ENCODE peak calls at places on chromosome 14, in eight cellular contexts. F, D, X, S, T, V, J and K are unnamed samples.
A peak's percentile ranks its signal among the peaks of the same experiment; 100 is the strongest.

GRCh38 chr14:91047174-91047753 is 13.2 kb downstream of the RPS6KA5 start:
- DNase-seq in F (no peak), D (no peak), X (no peak), S (no peak), T (no peak), V (peak; percentile 49), J (no peak), K (no peak)

GRCh38 chr14:63713765-63714164 is 14.1 kb downstream of the SGPP1 start:
- DNase-seq in F (peak; percentile 51), D (no peak), X (no peak), S (no peak), T (no peak), V (no peak), J (no peak), K (no peak)

GRCh38 chr14:54226103-54226502 is 170.7 kb upstream of the CDKN3 start:
- DNase-seq in F (peak; percentile 20), D (no peak), X (no peak), S (no peak), T (no peak), V (no peak), J (no peak), K (no peak)

GRCh38 chr14:81176224-81176623 is 44.5 kb downstream of the GTF2A1 start:
- DNase-seq in F (no peak), D (no peak), X (no peak), S (peak; percentile 33), T (peak; percentile 76), V (no peak), J (no peak), K (no peak)

GRCh38 chr14:29166507-29166906 is 399.9 kb downstream of the FOXG1 start:
- DNase-seq in F (no peak), D (no peak), X (no peak), S (no peak), T (no peak), V (peak; percentile 27), J (no peak), K (no peak)

GRCh38 chr14:54108481-54109471 is 152.2 kb upstream of the BMP4 start:
- DNase-seq in F (peak; percentile 82), D (no peak), X (no peak), S (no peak), T (no peak), V (no peak), J (no peak), K (no peak)

GRCh38 chr14:74570696-74571095 is 41.3 kb downstream of the LTBP2 start:
- DNase-seq in F (no peak), D (no peak), X (no peak), S (no peak), T (no peak), V (no peak), J (no peak), K (no peak)

GRCh38 chr14:75201087-75201486 is 24.7 kb upstream of the TMED10 start:
- DNase-seq in F (no peak), D (no peak), X (no peak), S (no peak), T (no peak), V (no peak), J (no peak), K (no peak)

GRCh38 chr14:103395245-103395644 is 10.0 kb downstream of the MARK3 start:
- DNase-seq in F (peak; percentile 32), D (no peak), X (no peak), S (no peak), T (no peak), V (no peak), J (no peak), K (no peak)

GRCh38 chr14:26286806-26287205 is 311.0 kb downstream of the NOVA1 start:
- DNase-seq in F (peak; percentile 38), D (no peak), X (no peak), S (no peak), T (no peak), V (no peak), J (no peak), K (no peak)

GRCh38 chr14:52527052-52527451 is 25.3 kb downstream of the TXNDC16 start:
- DNase-seq in F (no peak), D (no peak), X (no peak), S (no peak), T (no peak), V (peak; percentile 28), J (no peak), K (no peak)

GRCh38 chr14:93532550-93532949 is 101.8 kb downstream of the UNC79 start:
- DNase-seq in F (no peak), D (no peak), X (no peak), S (no peak), T (no peak), V (no peak), J (no peak), K (no peak)

GRCh38 chr14:60590907-60591510 is 58.3 kb downstream of the SIX1 start:
- DNase-seq in F (peak; percentile 17), D (no peak), X (no peak), S (no peak), T (no peak), V (peak; percentile 62), J (no peak), K (no peak)

GRCh38 chr14:90675399-90675798 is 140.8 kb downstream of the TTC7B start:
- DNase-seq in F (peak; percentile 75), D (no peak), X (no peak), S (no peak), T (peak; percentile 67), V (no peak), J (no peak), K (no peak)

GRCh38 chr14:72679591-72680151 is 214.2 kb downstream of the DPF3 start:
- DNase-seq in F (peak; percentile 23), D (no peak), X (no peak), S (no peak), T (no peak), V (peak; percentile 26), J (no peak), K (no peak)

GRCh38 chr14:102770910-102771543 is 6.2 kb upstream of the TRAF3 start:
- DNase-seq in F (no peak), D (no peak), X (no peak), S (no peak), T (no peak), V (no peak), J (no peak), K (no peak)

GRCh38 chr14:46686652-46687051 is 35.1 kb upstream of the RPL10L start:
- DNase-seq in F (no peak), D (no peak), X (no peak), S (no peak), T (no peak), V (no peak), J (no peak), K (no peak)

GRCh38 chr14:95998656-95999055 is 40.5 kb upstream of the C14orf132 start:
- DNase-seq in F (peak; percentile 53), D (no peak), X (peak; percentile 14), S (no peak), T (no peak), V (peak; percentile 45), J (no peak), K (no peak)

GRCh38 chr14:22505751-22506710 is 83.0 kb downstream of the DAD1 start:
- DNase-seq in F (no peak), D (no peak), X (no peak), S (no peak), T (no peak), V (no peak), J (no peak), K (no peak)

GRCh38 chr14:71704210-71704609 is 228.0 kb upstream of the RGS6 start:
- DNase-seq in F (no peak), D (no peak), X (no peak), S (no peak), T (no peak), V (no peak), J (no peak), K (no peak)

GRCh38 chr14:47040490-47040889 is 388.9 kb upstream of the RPL10L start:
- DNase-seq in F (no peak), D (no peak), X (peak; percentile 79), S (no peak), T (no peak), V (peak; percentile 76), J (no peak), K (peak; percentile 34)

GRCh38 chr14:93207468-93208308 is 632 bp downstream of the UBR7 start:
- DNase-seq in F (peak; percentile 64), D (no peak), X (peak; percentile 69), S (peak; percentile 57), T (no peak), V (peak; percentile 70), J (no peak), K (peak; percentile 64)

GRCh38 chr14:97298331-97298730 is 501.1 kb downstream of the VRK1 start:
- DNase-seq in F (no peak), D (no peak), X (no peak), S (no peak), T (no peak), V (peak; percentile 35), J (no peak), K (no peak)

DNA sequence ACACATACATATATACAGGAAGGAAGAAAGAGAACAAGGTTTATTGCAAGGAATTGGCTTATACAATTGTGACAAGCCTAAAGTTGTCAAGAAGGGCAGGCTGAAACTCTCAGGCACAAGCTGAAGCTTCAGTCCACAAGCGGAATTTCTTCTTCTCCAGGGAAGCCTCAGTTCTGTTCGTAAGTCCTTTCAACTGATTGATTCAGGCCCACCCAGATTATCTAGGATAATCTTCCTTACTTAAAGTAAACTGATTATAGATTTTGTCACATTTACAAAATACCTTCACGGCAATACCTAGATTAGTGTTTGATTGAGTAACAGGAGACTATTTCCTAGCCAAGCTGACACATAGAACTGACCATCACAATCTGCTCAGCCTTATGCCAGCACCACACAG is 81.5 kb upstream of the TMEM260 start:
- DNase-seq in F (no peak), D (no peak), X (no peak), S (no peak), T (no peak), V (no peak), J (no peak), K (no peak)
- H3K36me3 ChIP-seq in F (no peaks in the 10 kb centered on the region), D (no peaks in the 10 kb centered on the region), X (no peaks in the 10 kb centered on the region), S (no peaks in the 10 kb centered on the region), T (no peaks in the 10 kb centered on the region), V (no peaks in the 10 kb centered on the region), J (no peaks in the 10 kb centered on the region), K (no peaks in the 10 kb centered on the region)

GRCh38 chr14:20347747-20348146 is 4.3 kb downstream of the PARP2 start:
- DNase-seq in F (no peak), D (no peak), X (no peak), S (no peak), T (no peak), V (no peak), J (no peak), K (no peak)
- H3K36me3 ChIP-seq in F (peaks cover 25% of the 10 kb centered on the region), D (peaks cover 6% of the 10 kb centered on the region), X (peaks cover 44% of the 10 kb centered on the region), S (peaks cover 76% of the 10 kb centered on the region), T (peaks cover 44% of the 10 kb centered on the region), V (peaks cover 8% of the 10 kb centered on the region), J (peaks cover 72% of the 10 kb centered on the region), K (no peaks in the 10 kb centered on the region)

DNA sequence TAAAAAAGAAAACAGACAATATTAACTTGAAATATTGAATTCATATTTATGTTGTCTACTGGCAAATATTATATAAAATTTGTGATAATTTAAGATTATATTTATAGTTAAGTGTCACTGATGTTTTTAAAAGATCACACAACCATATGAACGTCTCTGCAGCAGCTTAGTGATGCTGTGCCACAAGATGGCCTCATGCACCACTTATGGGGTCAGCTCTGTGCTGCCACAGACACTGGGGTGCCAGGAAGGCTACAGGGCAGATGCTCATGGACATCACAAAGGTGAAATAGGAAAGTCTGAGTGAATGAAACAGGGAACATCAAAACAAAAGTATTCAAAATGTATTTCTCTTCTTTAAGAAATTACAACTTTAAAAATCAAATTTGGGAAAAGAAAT is 13.1 kb downstream of the ATXN3 start:
- DNase-seq in F (no peak), D (no peak), X (no peak), S (no peak), T (no peak), V (peak; percentile 14), J (no peak), K (no peak)
- H3K36me3 ChIP-seq in F (peaks cover 15% of the 10 kb centered on the region), D (peaks cover 28% of the 10 kb centered on the region), X (peaks cover 18% of the 10 kb centered on the region), S (peaks cover 67% of the 10 kb centered on the region), T (peaks cover 66% of the 10 kb centered on the region), V (peaks cover 2% of the 10 kb centered on the region), J (peaks cover 59% of the 10 kb centered on the region), K (no peaks in the 10 kb centered on the region)

GRCh38 chr14:104899781-104900180 is 24.9 kb upstream of the PLD4 start:
- DNase-seq in F (no peak), D (no peak), X (no peak), S (no peak), T (no peak), V (no peak), J (no peak), K (no peak)
- H3K36me3 ChIP-seq in F (peaks cover under 1% of the 10 kb centered on the region), D (no peaks in the 10 kb centered on the region), X (no peaks in the 10 kb centered on the region), S (no peaks in the 10 kb centered on the region), T (peaks cover 1% of the 10 kb centered on the region), V (no peaks in the 10 kb centered on the region), J (no peaks in the 10 kb centered on the region), K (no peaks in the 10 kb centered on the region)